ENCODE peak calls at places on chromosomes 2 and 18, in ten cellular contexts. W, B, E, S, M, Y, I, Z, R and T are unnamed samples.

GRCh38 chr2:241882090-241882625 is 12.6 kb downstream of the RTP5 start:
- DNase-seq in W (no peak), B (peak), E (peak), S (peak), M (peak), Y (no peak), I (no peak), Z (no peak), R (peak), T (peak)

GRCh38 chr2:191635333-191636234 is 42.4 kb upstream of the NABP1 start:
- DNase-seq in W (no peak), B (no peak), E (no peak), S (no peak), M (peak), Y (peak), I (peak), Z (no peak), R (no peak), T (no peak)

GRCh38 chr18:72013512-72013911 is 530.6 kb downstream of the CBLN2 start:
- DNase-seq in W (no peak), B (no peak), E (no peak), S (no peak), M (no peak), Y (no peak), I (no peak), Z (no peak), R (no peak), T (no peak)

GRCh38 chr18:60676807-60677206 is 304.2 kb upstream of the MC4R start:
- DNase-seq in W (no peak), B (no peak), E (no peak), S (peak), M (no peak), Y (no peak), I (no peak), Z (no peak), R (no peak), T (no peak)

GRCh38 chr18:50559750-50560680 is at the start of gene MAPK4:
- DNase-seq in W (peak), B (peak), E (peak), S (no peak), M (peak), Y (peak), I (peak), Z (no peak), R (peak), T (peak)

GRCh38 chr2:67514515-67514914 is 117.4 kb downstream of the ETAA1 start:
- DNase-seq in W (no peak), B (no peak), E (no peak), S (no peak), M (no peak), Y (peak), I (no peak), Z (no peak), R (no peak), T (no peak)

GRCh38 chr2:763766-764525 is 86.7 kb upstream of the TMEM18 start:
- DNase-seq in W (no peak), B (no peak), E (no peak), S (no peak), M (no peak), Y (no peak), I (no peak), Z (no peak), R (no peak), T (no peak)

GRCh38 chr18:71293322-71293721 is 1004.5 kb downstream of the SOCS6 start:
- DNase-seq in W (no peak), B (no peak), E (no peak), S (peak), M (no peak), Y (no peak), I (peak), Z (no peak), R (no peak), T (no peak)

GRCh38 chr2:199136681-199137080 is 321.1 kb downstream of the SATB2 start:
- DNase-seq in W (peak), B (peak), E (no peak), S (peak), M (no peak), Y (peak), I (peak), Z (no peak), R (no peak), T (no peak)

GRCh38 chr2:42430188-42430587 is 63.6 kb downstream of the KCNG3 start:
- DNase-seq in W (no peak), B (no peak), E (no peak), S (no peak), M (no peak), Y (no peak), I (no peak), Z (no peak), R (no peak), T (no peak)

GRCh38 chr2:238487134-238487533 is 60.4 kb downstream of the ASB1 start:
- DNase-seq in W (no peak), B (no peak), E (no peak), S (no peak), M (no peak), Y (no peak), I (no peak), Z (no peak), R (no peak), T (no peak)

GRCh38 chr2:11807156-11808015 is 61.0 kb downstream of the LPIN1 start:
- DNase-seq in W (no peak), B (no peak), E (no peak), S (no peak), M (no peak), Y (no peak), I (no peak), Z (no peak), R (no peak), T (no peak)

GRCh38 chr2:189799531-189799930 is 15.3 kb downstream of the PMS1 start:
- DNase-seq in W (no peak), B (no peak), E (no peak), S (no peak), M (no peak), Y (peak), I (peak), Z (no peak), R (no peak), T (no peak)

GRCh38 chr2:100563407-100564247 is 834 bp downstream of the PDCL3 start:
- DNase-seq in W (no peak), B (no peak), E (no peak), S (peak), M (no peak), Y (no peak), I (no peak), Z (no peak), R (no peak), T (no peak)

GRCh38 chr2:105388971-105389381 is 9.9 kb downstream of the FHL2 start:
- DNase-seq in W (no peak), B (no peak), E (no peak), S (no peak), M (no peak), Y (no peak), I (peak), Z (no peak), R (no peak), T (no peak)